ENCODE peak calls at places on chromosome 22, in ten cellular contexts. One of them, this sample, is unnamed.

GRCh38 chr22:41524283-41524682 is 20.0 kb downstream of the POLR3H start:
- DNase-seq in GF-D8: no peak
- DNase-seq in dorsolateral prefrontal cortex: no peak
- DNase-seq in stimulated activated CD4-positive, alpha-beta T cell treated with anti-CD3 and anti-CD28 coated beads, Interleukin-2, amount 100 ng/mL, for 48 hours: no peak
- DNase-seq in left lobe of liver: peak
- DNase-seq in cardiac fibroblast: peak
- DNase-seq in stimulated activated naive B cell treated with anti-CD40 and anti-IgM and Interleukin-4, amounts not matched to agents 10 μg/mL and 1 μg/mL and 100 μg/mL, for 72 hours: no peak
- DNase-seq in GM18507: no peak
- DNase-seq in pons: peak
- DNase-seq in H54: no peak
- DNase-seq in this sample: no peak

GRCh38 chr22:41917375-41917905 is 2.6 kb upstream of the SHISA8 start:
- DNase-seq in stimulated activated CD4-positive, alpha-beta T cell treated with anti-CD3 and anti-CD28 coated beads, Interleukin-2, amount 100 ng/mL, for 48 hours: no peak
- DNase-seq in cardiac fibroblast: no peak
- DNase-seq in dorsolateral prefrontal cortex: no peak
- DNase-seq in H54: no peak
- DNase-seq in stimulated activated naive B cell treated with anti-CD40 and anti-IgM and Interleukin-4, amounts not matched to agents 10 μg/mL and 1 μg/mL and 100 μg/mL, for 72 hours: no peak
- DNase-seq in pons: no peak
- DNase-seq in GF-D8: no peak
- DNase-seq in GM18507: no peak
- DNase-seq in left lobe of liver: no peak
- DNase-seq in this sample: no peak

GRCh38 chr22:46322711-46323110 is 12.8 kb upstream of the TRMU start:
- DNase-seq in stimulated activated naive B cell treated with anti-CD40 and anti-IgM and Interleukin-4, amounts not matched to agents 10 μg/mL and 1 μg/mL and 100 μg/mL, for 72 hours: no peak
- DNase-seq in dorsolateral prefrontal cortex: no peak
- DNase-seq in H54: no peak
- DNase-seq in cardiac fibroblast: no peak
- DNase-seq in GM18507: no peak
- DNase-seq in left lobe of liver: no peak
- DNase-seq in pons: no peak
- DNase-seq in GF-D8: no peak
- DNase-seq in stimulated activated CD4-positive, alpha-beta T cell treated with anti-CD3 and anti-CD28 coated beads, Interleukin-2, amount 100 ng/mL, for 48 hours: no peak
- DNase-seq in this sample: no peak

GRCh38 chr22:29716814-29717213 is 3.0 kb upstream of the CABP7 start:
- DNase-seq in stimulated activated naive B cell treated with anti-CD40 and anti-IgM and Interleukin-4, amounts not matched to agents 10 μg/mL and 1 μg/mL and 100 μg/mL, for 72 hours: no peak
- DNase-seq in pons: peak
- DNase-seq in stimulated activated CD4-positive, alpha-beta T cell treated with anti-CD3 and anti-CD28 coated beads, Interleukin-2, amount 100 ng/mL, for 48 hours: no peak
- DNase-seq in cardiac fibroblast: peak
- DNase-seq in H54: peak
- DNase-seq in GF-D8: no peak
- DNase-seq in GM18507: peak
- DNase-seq in left lobe of liver: peak
- DNase-seq in dorsolateral prefrontal cortex: peak
- DNase-seq in this sample: peak

GRCh38 chr22:44907765-44908737 is 101.8 kb downstream of the PHF21B start:
- DNase-seq in H54: no peak
- DNase-seq in stimulated activated CD4-positive, alpha-beta T cell treated with anti-CD3 and anti-CD28 coated beads, Interleukin-2, amount 100 ng/mL, for 48 hours: no peak
- DNase-seq in GF-D8: no peak
- DNase-seq in stimulated activated naive B cell treated with anti-CD40 and anti-IgM and Interleukin-4, amounts not matched to agents 10 μg/mL and 1 μg/mL and 100 μg/mL, for 72 hours: no peak
- DNase-seq in dorsolateral prefrontal cortex: peak
- DNase-seq in left lobe of liver: no peak
- DNase-seq in GM18507: no peak
- DNase-seq in cardiac fibroblast: no peak
- DNase-seq in pons: no peak
- DNase-seq in this sample: no peak

GRCh38 chr22:40855104-40855959 is 1.1 kb downstream of the ST13 start:
- DNase-seq in cardiac fibroblast: peak
- DNase-seq in GM18507: no peak
- DNase-seq in left lobe of liver: no peak
- DNase-seq in GF-D8: no peak
- DNase-seq in stimulated activated naive B cell treated with anti-CD40 and anti-IgM and Interleukin-4, amounts not matched to agents 10 μg/mL and 1 μg/mL and 100 μg/mL, for 72 hours: no peak
- DNase-seq in dorsolateral prefrontal cortex: no peak
- DNase-seq in stimulated activated CD4-positive, alpha-beta T cell treated with anti-CD3 and anti-CD28 coated beads, Interleukin-2, amount 100 ng/mL, for 48 hours: no peak
- DNase-seq in pons: peak
- DNase-seq in H54: no peak
- DNase-seq in this sample: no peak

GRCh38 chr22:20324139-20324516 is 4.3 kb upstream of the DGCR6L start:
- DNase-seq in stimulated activated CD4-positive, alpha-beta T cell treated with anti-CD3 and anti-CD28 coated beads, Interleukin-2, amount 100 ng/mL, for 48 hours: peak
- DNase-seq in GF-D8: no peak
- DNase-seq in pons: no peak
- DNase-seq in cardiac fibroblast: no peak
- DNase-seq in dorsolateral prefrontal cortex: no peak
- DNase-seq in left lobe of liver: no peak
- DNase-seq in GM18507: no peak
- DNase-seq in stimulated activated naive B cell treated with anti-CD40 and anti-IgM and Interleukin-4, amounts not matched to agents 10 μg/mL and 1 μg/mL and 100 μg/mL, for 72 hours: no peak
- DNase-seq in H54: no peak
- DNase-seq in this sample: no peak

GRCh38 chr22:42688241-42688913 is 32.3 kb downstream of the A4GALT start:
- DNase-seq in H54: peak
- DNase-seq in GF-D8: peak
- DNase-seq in left lobe of liver: peak
- DNase-seq in stimulated activated CD4-positive, alpha-beta T cell treated with anti-CD3 and anti-CD28 coated beads, Interleukin-2, amount 100 ng/mL, for 48 hours: no peak
- DNase-seq in dorsolateral prefrontal cortex: no peak
- DNase-seq in GM18507: no peak
- DNase-seq in pons: peak
- DNase-seq in cardiac fibroblast: peak
- DNase-seq in stimulated activated naive B cell treated with anti-CD40 and anti-IgM and Interleukin-4, amounts not matched to agents 10 μg/mL and 1 μg/mL and 100 μg/mL, for 72 hours: no peak
- DNase-seq in this sample: peak

GRCh38 chr22:29002603-29003002 is 59.0 kb downstream of the C22orf31 start:
- DNase-seq in GF-D8: no peak
- DNase-seq in GM18507: no peak
- DNase-seq in stimulated activated CD4-positive, alpha-beta T cell treated with anti-CD3 and anti-CD28 coated beads, Interleukin-2, amount 100 ng/mL, for 48 hours: no peak
- DNase-seq in stimulated activated naive B cell treated with anti-CD40 and anti-IgM and Interleukin-4, amounts not matched to agents 10 μg/mL and 1 μg/mL and 100 μg/mL, for 72 hours: no peak
- DNase-seq in dorsolateral prefrontal cortex: no peak
- DNase-seq in cardiac fibroblast: no peak
- DNase-seq in H54: no peak
- DNase-seq in pons: no peak
- DNase-seq in left lobe of liver: no peak
- DNase-seq in this sample: no peak

GRCh38 chr22:49534386-49534785 is 293.3 kb downstream of the BRD1 start:
- DNase-seq in H54: no peak
- DNase-seq in cardiac fibroblast: no peak
- DNase-seq in GM18507: no peak
- DNase-seq in dorsolateral prefrontal cortex: no peak
- DNase-seq in GF-D8: no peak
- DNase-seq in pons: no peak
- DNase-seq in stimulated activated CD4-positive, alpha-beta T cell treated with anti-CD3 and anti-CD28 coated beads, Interleukin-2, amount 100 ng/mL, for 48 hours: no peak
- DNase-seq in stimulated activated naive B cell treated with anti-CD40 and anti-IgM and Interleukin-4, amounts not matched to agents 10 μg/mL and 1 μg/mL and 100 μg/mL, for 72 hours: no peak
- DNase-seq in left lobe of liver: no peak
- DNase-seq in this sample: no peak

GRCh38 chr22:50656122-50657070 is 16.2 kb upstream of the SHANK3 start:
- DNase-seq in pons: no peak
- DNase-seq in GM18507: no peak
- DNase-seq in stimulated activated naive B cell treated with anti-CD40 and anti-IgM and Interleukin-4, amounts not matched to agents 10 μg/mL and 1 μg/mL and 100 μg/mL, for 72 hours: no peak
- DNase-seq in H54: peak
- DNase-seq in dorsolateral prefrontal cortex: no peak
- DNase-seq in stimulated activated CD4-positive, alpha-beta T cell treated with anti-CD3 and anti-CD28 coated beads, Interleukin-2, amount 100 ng/mL, for 48 hours: no peak
- DNase-seq in GF-D8: no peak
- DNase-seq in cardiac fibroblast: peak
- DNase-seq in left lobe of liver: no peak
- DNase-seq in this sample: peak

GRCh38 chr22:36102995-36103394 is 57.6 kb downstream of the APOL3 start:
- DNase-seq in stimulated activated naive B cell treated with anti-CD40 and anti-IgM and Interleukin-4, amounts not matched to agents 10 μg/mL and 1 μg/mL and 100 μg/mL, for 72 hours: no peak
- DNase-seq in H54: no peak
- DNase-seq in dorsolateral prefrontal cortex: no peak
- DNase-seq in GF-D8: no peak
- DNase-seq in stimulated activated CD4-positive, alpha-beta T cell treated with anti-CD3 and anti-CD28 coated beads, Interleukin-2, amount 100 ng/mL, for 48 hours: no peak
- DNase-seq in GM18507: no peak
- DNase-seq in cardiac fibroblast: no peak
- DNase-seq in pons: no peak
- DNase-seq in left lobe of liver: no peak
- DNase-seq in this sample: no peak

This sample was measured in fibroblast of the conjunctiva.